ENCODE peak calls at places on chromosomes 12 and 14, in six cellular contexts. W is H1, U is IMR-90, M is mesenchymal stem cell, T is neuronal stem cell, A is trophoblast cell. D is an unnamed sample.

GRCh38 chr12:29957835-29958234 is 174.1 kb upstream of the TMTC1 start:
- DNase-seq in W (no peak), U (peak; percentile 2), M (no peak), T (no peak), A (no peak), D (no peak)

GRCh38 chr12:14961466-14962155 is at the start of gene ARHGDIB:
- DNase-seq in W (no peak), U (no peak), M (no peak), T (no peak), A (peak; percentile 93), D (no peak)

GRCh38 chr12:64175254-64175945 is 46.7 kb downstream of the KICS2 start:
- DNase-seq in W (no peak), U (no peak), M (no peak), T (no peak), A (no peak), D (no peak)

GRCh38 chr14:79161576-79161975 is 991.4 kb downstream of the NRXN3 start:
- DNase-seq in W (peak; percentile 60), U (peak; percentile 56), M (peak; percentile 26), T (peak; percentile 46), A (peak; percentile 48), D (peak; percentile 52)

GRCh38 chr12:96427269-96427729 is 27.1 kb upstream of the CDK17 start:
- DNase-seq in W (no peak), U (peak; percentile 100), M (peak; percentile 100), T (peak; percentile 11), A (peak; percentile 93), D (peak; percentile 37)

GRCh38 chr12:92593734-92594402 is 108.9 kb upstream of the PLEKHG7 start:
- DNase-seq in W (no peak), U (peak; percentile 96), M (peak; percentile 99), T (no peak), A (peak; percentile 48), D (no peak)

GRCh38 chr14:72876710-72877063 is 17.2 kb downstream of the DPF3 start:
- DNase-seq in W (no peak), U (no peak), M (no peak), T (no peak), A (no peak), D (peak; percentile 72)

GRCh38 chr12:19404232-19404880 is 34.9 kb upstream of the AEBP2 start:
- DNase-seq in W (no peak), U (no peak), M (no peak), T (no peak), A (peak; percentile 63), D (no peak)

GRCh38 chr12:67512061-67512460 is 136.5 kb upstream of the DYRK2 start:
- DNase-seq in W (no peak), U (no peak), M (no peak), T (no peak), A (no peak), D (no peak)

GRCh38 chr12:94123127-94123526 is 25.2 kb upstream of the PLXNC1 start:
- DNase-seq in W (no peak), U (no peak), M (no peak), T (no peak), A (no peak), D (no peak)

GRCh38 chr12:95998611-95999300 is 2.6 kb upstream of the HAL start:
- DNase-seq in W (no peak), U (peak; percentile 61), M (peak; percentile 61), T (peak; percentile 43), A (peak; percentile 59), D (peak; percentile 64)

GRCh38 chr12:1171657-1172056 is 180.6 kb downstream of the ERC1 start:
- DNase-seq in W (no peak), U (no peak), M (peak; percentile 10), T (peak; percentile 54), A (no peak), D (no peak)

GRCh38 chr14:95891742-95892141 is 15.1 kb downstream of the TUNAR start:
- DNase-seq in W (no peak), U (peak; percentile 75), M (no peak), T (no peak), A (peak; percentile 52), D (no peak)

GRCh38 chr14:42023452-42023851 is 416.8 kb downstream of the LRFN5 start:
- DNase-seq in W (no peak), U (no peak), M (peak; percentile 35), T (no peak), A (no peak), D (no peak)

GRCh38 chr12:26691234-26691970 is 141.6 kb downstream of the ITPR2 start:
- DNase-seq in W (no peak), U (peak; percentile 99), M (peak; percentile 95), T (peak; percentile 8), A (peak; percentile 94), D (peak; percentile 83)

GRCh38 chr12:6821674-6822433 is at the start of gene GPR162:
- DNase-seq in W (peak; percentile 82), U (peak; percentile 48), M (peak; percentile 74), T (peak; percentile 70), A (no peak), D (peak; percentile 91)

GRCh38 chr12:87806310-87806709 is 222.9 kb downstream of the C12orf50 start:
- DNase-seq in W (no peak), U (no peak), M (no peak), T (no peak), A (no peak), D (no peak)

GRCh38 chr12:110001596-110001995 is 2.4 kb downstream of the ANKRD13A start:
- DNase-seq in W (no peak), U (peak; percentile 92), M (peak; percentile 56), T (no peak), A (peak; percentile 96), D (no peak)

GRCh38 chr12:109497675-109498074 is 20.2 kb downstream of the UBE3B start:
- DNase-seq in W (no peak), U (peak; percentile 79), M (peak; percentile 81), T (no peak), A (peak; percentile 24), D (no peak)

GRCh38 chr14:69399750-69400149 is 1.3 kb downstream of the SLC39A9 start:
- DNase-seq in W (no peak), U (no peak), M (no peak), T (no peak), A (peak; percentile 17), D (no peak)

GRCh38 chr14:75981826-75982723 is at the start of gene TGFB3:
- DNase-seq in W (peak; percentile 92), U (peak; percentile 93), M (peak; percentile 94), T (peak; percentile 77), A (peak; percentile 86), D (peak; percentile 86)
- H3K18ac ChIP-seq in W (peak within 1 kb of the TSS; percentile 60), U (peak within 1 kb of the TSS; percentile 26), M (peak within 1 kb of the TSS; percentile 48), T (peak within 1 kb of the TSS; percentile 75), A (peak within 1 kb of the TSS; percentile 85), D (no peak within 1 kb of the TSS)

GRCh38 chr14:103521438-103521961 is 1.1 kb downstream of the CKB start:
- DNase-seq in W (no peak), U (no peak), M (no peak), T (no peak), A (no peak), D (no peak)
- H2AFZ ChIP-seq in W (no peak overlapping the region), U (peak overlapping the region; percentile 89), M (peak overlapping the region; percentile 15), T (no peak overlapping the region), A (peak overlapping the region; percentile 60), D (no peak overlapping the region)

DNA sequence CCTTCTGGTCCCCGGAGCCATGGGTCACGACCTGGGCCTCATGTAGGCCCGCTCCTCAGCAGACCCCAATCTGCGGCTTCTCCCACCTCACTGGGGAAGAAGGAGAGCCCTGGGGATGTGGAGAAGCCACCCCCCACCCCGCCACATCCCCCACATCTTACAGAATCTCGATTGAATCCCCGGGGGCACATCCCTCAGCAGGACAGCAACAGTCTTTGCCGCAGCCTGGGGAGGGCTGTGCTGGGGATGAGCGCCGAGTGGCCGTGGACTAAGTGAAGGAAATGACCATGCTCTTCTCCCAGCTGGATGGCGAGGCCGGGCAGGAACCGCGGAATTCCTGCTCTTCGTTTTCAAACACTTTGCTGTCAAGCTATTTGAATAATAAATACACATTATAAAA is 169.0 kb upstream of the RTL1 start:
- DNase-seq in W (peak; percentile 45), U (peak; percentile 30), M (peak; percentile 16), T (no peak), A (no peak), D (peak; percentile 41)
- H3K18ac ChIP-seq in W (no peak overlapping the region), U (peak overlapping the region; percentile 2), M (no peak overlapping the region), T (peak overlapping the region; percentile 71), A (no peak overlapping the region), D (no peak overlapping the region)

GRCh38 chr12:111605931-111606625 is 7.0 kb upstream of the ATXN2 start:
- DNase-seq in W (no peak), U (no peak), M (no peak), T (no peak), A (no peak), D (no peak)

GRCh38 chr12:111602348-111602747 is 3.2 kb upstream of the ATXN2 start:
- DNase-seq in W (no peak), U (no peak), M (no peak), T (no peak), A (peak; percentile 73), D (no peak)

GRCh38 chr12:111606651-111607232 is 7.6 kb upstream of the ATXN2 start:
- DNase-seq in W (no peak), U (no peak), M (no peak), T (no peak), A (no peak), D (no peak)

GRCh38 chr12:111607239-111607638 is 8.1 kb upstream of the ATXN2 start:
- DNase-seq in W (no peak), U (no peak), M (no peak), T (no peak), A (no peak), D (no peak)
- H2AFZ ChIP-seq in W (no peak overlapping the region), U (no peak overlapping the region), M (no peak overlapping the region), T (peak overlapping the region; percentile 79), A (no peak overlapping the region), D (no peak overlapping the region)

GRCh38 chr12:62715086-62715786 is 219.7 kb downstream of the PPM1H start:
- DNase-seq in W (no peak), U (no peak), M (no peak), T (peak; percentile 50), A (no peak), D (no peak)
- H3K18ac ChIP-seq in W (peak overlapping the region; percentile 14), U (no peak overlapping the region), M (no peak overlapping the region), T (peak overlapping the region; percentile 71), A (no peak overlapping the region), D (no peak overlapping the region)

D was measured in H9.